ENCODE peak calls at places on chromosomes 12 and 14, in ten cellular contexts. L is IMR-90, M is Peyer's patch, C is tibial artery, Z is transverse colon, D is upper lobe of right lung, Y is PC-3, X is fibroblast of lung, S is body of pancreas, B is ovary. H is an unnamed sample. For H3K9me3 and H3K36me3, the result is how much of the 10 kb centered on the place peaks cover.

GRCh38 chr14:90050271-90050670 is 11.5 kb upstream of the KCNK13 start:
- DNase-seq in L (no peak), M (no peak), C (no peak), Z (no peak), D (no peak), Y (no peak), X (no peak), S (no peak), B (no peak), H (no peak)

GRCh38 chr12:1377117-1377516 is 217.3 kb downstream of the FBXL14 start:
- DNase-seq in L (no peak), M (no peak), C (no peak), Z (no peak), D (no peak), Y (no peak), X (no peak), S (no peak), B (no peak), H (no peak)

GRCh38 chr12:108854453-108855283 is 2.7 kb downstream of the SSH1 start:
- DNase-seq in L (peak), M (no peak), C (peak), Z (no peak), D (peak), Y (peak), X (peak), S (peak), B (no peak), H (no peak)

GRCh38 chr12:125093681-125094025 is 28.4 kb downstream of the AACS start:
- DNase-seq in L (no peak), M (no peak), C (no peak), Z (no peak), D (no peak), Y (no peak), X (no peak), S (no peak), B (no peak), H (peak)

GRCh38 chr12:28023156-28023887 is 50.8 kb upstream of the PTHLH start:
- DNase-seq in L (peak), M (no peak), C (no peak), Z (no peak), D (no peak), Y (peak), X (peak), S (no peak), B (no peak), H (no peak)

GRCh38 chr12:116534341-116535121 is 24.6 kb upstream of the MAP1LC3B2 start:
- DNase-seq in L (peak), M (no peak), C (no peak), Z (no peak), D (no peak), Y (peak), X (peak), S (no peak), B (no peak), H (peak)

GRCh38 chr12:32583535-32583934 is 95.6 kb upstream of the DNM1L start:
- DNase-seq in L (peak), M (no peak), C (no peak), Z (no peak), D (no peak), Y (peak), X (peak), S (no peak), B (no peak), H (no peak)

GRCh38 chr14:75409425-75410205 is 18.2 kb upstream of the JDP2 start:
- DNase-seq in L (no peak), M (no peak), C (no peak), Z (no peak), D (no peak), Y (no peak), X (no peak), S (no peak), B (no peak), H (no peak)

GRCh38 chr14:80054020-80054419 is 157.3 kb downstream of the DIO2 start:
- DNase-seq in L (no peak), M (no peak), C (no peak), Z (no peak), D (no peak), Y (no peak), X (no peak), S (no peak), B (no peak), H (no peak)

GRCh38 chr14:106436310-106436905 is 910.0 kb downstream of the TMEM121 start:
- DNase-seq in L (no peak), M (peak), C (no peak), Z (peak), D (peak), Y (no peak), X (no peak), S (peak), B (no peak), H (peak)

GRCh38 chr14:67526676-67527459 is 6.2 kb upstream of the PLEKHH1 start:
- DNase-seq in L (peak), M (peak), C (no peak), Z (peak), D (no peak), Y (peak), X (peak), S (peak), B (no peak), H (peak)

GRCh38 chr14:75711796-75712211 is 50.8 kb downstream of the TTLL5 start:
- DNase-seq in L (peak), M (no peak), C (peak), Z (peak), D (peak), Y (peak), X (peak), S (peak), B (no peak), H (peak)

GRCh38 chr12:27474344-27474743 is 27.8 kb downstream of the SMCO2 start:
- DNase-seq in L (peak), M (no peak), C (no peak), Z (no peak), D (no peak), Y (peak), X (peak), S (no peak), B (no peak), H (no peak)

GRCh38 chr12:68178184-68178583 is 18.6 kb upstream of the IFNG start:
- DNase-seq in L (no peak), M (no peak), C (no peak), Z (no peak), D (no peak), Y (no peak), X (no peak), S (no peak), B (no peak), H (no peak)

GRCh38 chr12:26034371-26035142 is 76.1 kb downstream of the RASSF8 start:
- DNase-seq in L (peak), M (no peak), C (no peak), Z (no peak), D (no peak), Y (no peak), X (peak), S (no peak), B (no peak), H (no peak)

GRCh38 chr12:126156806-126157574 is 1091.8 kb downstream of the AACS start:
- DNase-seq in L (no peak), M (no peak), C (no peak), Z (no peak), D (no peak), Y (no peak), X (no peak), S (peak), B (no peak), H (no peak)

GRCh38 chr12:49417558-49417957 is 50.3 kb downstream of the SPATS2 start:
- DNase-seq in L (no peak), M (no peak), C (no peak), Z (no peak), D (no peak), Y (no peak), X (no peak), S (no peak), B (no peak), H (no peak)

GRCh38 chr12:42410345-42410744 is 84.4 kb downstream of the PPHLN1 start:
- DNase-seq in L (no peak), M (no peak), C (no peak), Z (no peak), D (no peak), Y (peak), X (peak), S (no peak), B (no peak), H (no peak)

GRCh38 chr12:39905152-39905551 is 200.7 kb downstream of the SLC2A13 start:
- DNase-seq in L (peak), M (no peak), C (peak), Z (peak), D (no peak), Y (no peak), X (peak), S (no peak), B (peak), H (peak)

GRCh38 chr12:12562016-12562483 is 613 bp downstream of the DUSP16 start:
- DNase-seq in L (peak), M (peak), C (peak), Z (peak), D (peak), Y (peak), X (peak), S (peak), B (peak), H (peak)

GRCh38 chr12:108856428-108857157 is 790 bp downstream of the SSH1 start:
- DNase-seq in L (peak), M (peak), C (peak), Z (peak), D (peak), Y (peak), X (peak), S (peak), B (peak), H (peak)

GRCh38 chr12:15918066-15918465 is 6.9 kb downstream of the DERA start:
- DNase-seq in L (no peak), M (no peak), C (no peak), Z (no peak), D (no peak), Y (no peak), X (no peak), S (no peak), B (no peak), H (no peak)

GRCh38 chr14:101456246-101457159 is 104.8 kb upstream of the DIO3 start:
- DNase-seq in L (no peak), M (peak), C (peak), Z (no peak), D (no peak), Y (no peak), X (no peak), S (no peak), B (no peak), H (no peak)

GRCh38 chr12:563250-563781 is 99.9 kb downstream of the NINJ2 start:
- DNase-seq in L (no peak), M (peak), C (no peak), Z (no peak), D (no peak), Y (no peak), X (peak), S (no peak), B (no peak), H (peak)

GRCh38 chr14:78700236-78700635 is 530.1 kb downstream of the NRXN3 start:
- DNase-seq in L (no peak), M (no peak), C (no peak), Z (no peak), D (no peak), Y (peak), X (no peak), S (no peak), B (no peak), H (no peak)

GRCh38 chr12:57474430-57474829 is 5.2 kb downstream of the ARHGAP9 start:
- DNase-seq in L (no peak), M (no peak), C (no peak), Z (no peak), D (no peak), Y (no peak), X (no peak), S (no peak), B (no peak), H (no peak)

GRCh38 chr14:64501326-64502171 is 2.1 kb downstream of the ZBTB25 start:
- DNase-seq in L (peak), M (peak), C (peak), Z (peak), D (peak), Y (peak), X (peak), S (peak), B (peak), H (peak)

GRCh38 chr14:104316723-104317499 is 178.5 kb downstream of the KIF26A start:
- DNase-seq in L (no peak), M (no peak), C (peak), Z (no peak), D (no peak), Y (no peak), X (no peak), S (peak), B (no peak), H (no peak)

GRCh38 chr12:104505095-104505819 is 48.5 kb downstream of the CHST11 start:
- DNase-seq in L (no peak), M (no peak), C (no peak), Z (peak), D (no peak), Y (no peak), X (peak), S (no peak), B (no peak), H (no peak)

GRCh38 chr14:100769035-100769939 is 42.6 kb downstream of the DLK1 start:
- DNase-seq in L (no peak), M (no peak), C (peak), Z (no peak), D (peak), Y (no peak), X (no peak), S (no peak), B (no peak), H (no peak)

GRCh38 chr12:12612403-12612802 is 727 bp downstream of the CREBL2 start:
- DNase-seq in L (peak), M (no peak), C (no peak), Z (no peak), D (no peak), Y (peak), X (peak), S (no peak), B (no peak), H (no peak)

GRCh38 chr12:49750027-49750977 is 8.9 kb downstream of the TMBIM6 start:
- DNase-seq in L (peak), M (no peak), C (no peak), Z (no peak), D (no peak), Y (peak), X (peak), S (no peak), B (no peak), H (no peak)

GRCh38 chr12:76158518-76159321 is 74.2 kb upstream of the NAP1L1 start:
- DNase-seq in L (peak), M (peak), C (no peak), Z (peak), D (no peak), Y (peak), X (peak), S (peak), B (no peak), H (no peak)

GRCh38 chr12:77796775-77797174 is 33.9 kb upstream of the NAV3 start:
- DNase-seq in L (peak), M (no peak), C (no peak), Z (no peak), D (no peak), Y (peak), X (peak), S (no peak), B (no peak), H (no peak)

GRCh38 chr14:65019944-65020566 is 33.4 kb downstream of the FNTB start:
- DNase-seq in L (peak), M (no peak), C (no peak), Z (peak), D (no peak), Y (peak), X (peak), S (peak), B (no peak), H (no peak)

DNA sequence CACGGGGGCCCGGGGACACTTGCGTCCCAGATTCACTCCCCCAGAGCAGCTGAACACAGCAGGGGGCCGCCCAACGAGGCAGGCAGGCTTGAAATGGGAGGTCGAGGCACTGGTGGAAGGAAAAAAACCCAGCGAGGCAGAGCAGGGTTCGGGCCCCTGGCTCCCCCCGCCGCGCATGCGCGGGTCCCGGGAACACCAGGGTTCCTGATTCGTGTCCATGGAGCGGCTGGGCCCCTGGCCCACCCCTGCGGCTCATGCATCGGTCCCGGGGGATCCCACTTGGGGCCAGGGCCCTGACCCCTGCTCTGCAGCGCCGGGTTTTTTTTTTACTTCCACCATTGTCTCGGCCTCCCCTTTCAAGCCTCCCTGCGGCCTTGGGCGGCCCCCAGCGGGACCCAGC is 321.5 kb downstream of the ALG10 start:
- DNase-seq in L (no peak), M (no peak), C (no peak), Z (no peak), D (no peak), Y (no peak), X (no peak), S (no peak), B (no peak), H (no peak)
- H3K9me3 ChIP-seq in L (under half), M (under half), C (half or more), Z (under half), D (under half), Y (under half), X (under half), S (under half), B (under half), H (half or more)

DNA sequence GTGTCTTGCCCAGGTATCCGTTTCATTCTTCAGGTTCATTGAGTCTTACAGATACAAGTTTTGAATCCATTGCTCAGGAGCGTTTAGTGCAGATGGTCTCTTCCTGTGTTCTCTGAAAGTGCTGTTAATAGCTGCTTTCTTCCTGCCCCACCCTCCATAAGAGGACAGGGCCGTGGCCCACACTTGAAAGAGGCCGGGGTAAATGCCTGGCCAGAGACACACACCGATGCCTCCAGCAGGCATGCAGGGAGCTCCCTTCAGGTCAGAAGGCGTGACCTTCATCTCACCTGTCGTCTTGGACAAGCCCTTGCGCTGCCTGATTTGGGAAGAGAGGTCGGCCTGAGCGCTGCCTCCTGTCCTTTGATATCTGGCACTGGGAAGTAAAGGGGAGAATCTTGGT is 11.6 kb downstream of the PRKAB1 start:
- DNase-seq in L (no peak), M (peak), C (no peak), Z (peak), D (no peak), Y (no peak), X (no peak), S (no peak), B (no peak), H (no peak)
- H3K36me3 ChIP-seq in L (half or more), M (under half), C (half or more), Z (under half), D (half or more), Y (half or more), X (under half), S (under half), B (under half), H (under half)

GRCh38 chr12:92085040-92085439 is 60.6 kb downstream of the BTG1 start:
- DNase-seq in L (peak), M (no peak), C (no peak), Z (no peak), D (no peak), Y (no peak), X (no peak), S (no peak), B (no peak), H (no peak)
- TF ChIP-seq CTCF in L (no peak), M (no peak), C (no peak), Z (no peak), D (no peak), Y (no peak), X (no peak), S (no peak), B (no peak), H (no peak)

DNA sequence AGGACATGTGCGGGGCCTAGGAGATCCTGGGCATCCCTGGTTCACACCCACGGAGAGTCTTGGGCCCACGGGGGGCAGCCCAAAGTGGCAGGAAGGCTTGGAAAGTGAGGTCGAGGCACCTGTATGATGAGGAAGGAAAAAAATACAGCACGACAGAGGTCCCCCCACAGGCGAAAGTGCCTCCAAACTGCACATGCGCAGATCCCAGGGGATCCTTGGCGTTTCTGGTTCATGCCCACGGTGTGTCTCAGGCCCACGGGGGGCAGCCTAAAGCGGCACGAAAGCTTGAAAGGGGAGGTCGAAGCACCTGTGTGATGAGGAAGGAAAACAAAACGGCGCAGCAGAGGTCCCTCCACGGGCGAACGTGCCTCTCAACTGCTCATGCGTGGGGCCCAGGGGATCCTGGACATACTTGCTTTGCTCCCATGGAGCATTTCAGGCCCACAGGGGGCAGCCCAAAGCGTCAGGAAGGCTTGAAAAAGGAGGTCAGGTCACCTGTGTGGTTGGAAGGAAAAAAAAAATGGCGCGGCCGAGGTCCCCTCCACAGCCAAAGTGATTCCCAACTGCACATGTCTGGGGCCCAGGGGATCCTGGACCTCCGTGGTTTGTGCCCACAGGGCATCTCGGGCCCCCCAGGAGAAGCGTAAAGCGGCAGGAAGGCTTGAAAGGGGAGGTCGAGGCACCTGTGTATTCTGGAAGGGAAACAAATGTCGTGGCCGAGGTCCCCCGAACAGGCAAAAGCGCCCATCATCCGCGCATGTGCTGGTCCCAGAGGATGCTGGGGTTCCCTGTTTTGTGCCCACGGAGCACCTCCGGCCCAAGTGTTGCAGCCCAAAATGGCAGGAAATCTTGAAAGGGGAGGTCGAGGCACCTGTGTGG is 582.6 kb downstream of the ALG10 start:
- DNase-seq in L (no peak), M (no peak), C (peak), Z (no peak), D (peak), Y (no peak), X (no peak), S (no peak), B (no peak), H (peak)
- H3K9me3 ChIP-seq in L (half or more), M (under half), C (half or more), Z (under half), D (under half), Y (under half), X (under half), S (under half), B (under half), H (half or more)

GRCh38 chr12:53214221-53214620 is 7.2 kb upstream of the ITGB7 start:
- DNase-seq in L (no peak), M (no peak), C (no peak), Z (no peak), D (no peak), Y (no peak), X (no peak), S (no peak), B (no peak), H (no peak)

GRCh38 chr12:53211476-53212381 is 4.7 kb upstream of the ITGB7 start:
- DNase-seq in L (no peak), M (no peak), C (no peak), Z (no peak), D (no peak), Y (no peak), X (no peak), S (no peak), B (no peak), H (no peak)

GRCh38 chr12:53212931-53213330 is 5.9 kb upstream of the ITGB7 start:
- DNase-seq in L (no peak), M (no peak), C (no peak), Z (no peak), D (no peak), Y (no peak), X (no peak), S (no peak), B (no peak), H (no peak)

GRCh38 chr12:53214687-53215455 is 7.8 kb upstream of the ITGB7 start:
- DNase-seq in L (no peak), M (no peak), C (peak), Z (no peak), D (no peak), Y (no peak), X (no peak), S (no peak), B (no peak), H (no peak)

DNA sequence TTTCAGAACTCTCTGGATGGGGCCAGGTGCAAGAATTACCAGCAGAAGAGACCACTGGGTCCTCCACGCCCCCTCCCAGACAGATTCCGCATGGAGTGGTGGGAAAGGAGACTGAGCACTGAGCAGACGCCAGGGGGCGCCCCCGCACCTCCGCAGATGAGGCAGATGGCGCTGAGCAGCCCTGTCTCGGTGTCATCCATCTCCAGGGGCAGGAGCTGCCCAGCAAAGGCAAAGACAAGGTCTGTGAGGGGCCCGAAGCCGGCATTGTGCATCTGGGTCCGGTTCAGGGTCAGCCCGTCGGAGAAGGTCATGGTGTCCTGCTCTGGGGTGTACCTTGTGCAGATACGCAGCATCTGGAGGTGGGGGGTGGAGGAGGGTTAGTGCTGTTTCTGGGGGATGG is 6.3 kb upstream of the ITGB7 start:
- DNase-seq in L (peak), M (peak), C (peak), Z (peak), D (peak), Y (peak), X (peak), S (peak), B (peak), H (peak)
- H3K36me3 ChIP-seq in L (under half), M (under half), C (half or more), Z (under half), D (half or more), Y (under half), X (under half), S (under half), B (under half), H (under half)

H was measured in mucosa of descending colon.